ENCODE peak calls at places on chromosomes 12 and 14, in eight cellular contexts. P, W, L, G, M, X, Z and S are unnamed samples.

GRCh38 chr12:4006743-4007142 is 133.5 kb upstream of the PARP11 start:
- DNase-seq in G (no peak), L (no peak), X (no peak), Z (no peak), W (no peak), P (no peak), M (no peak), S (no peak)

GRCh38 chr12:27787559-27787958 is 7.5 kb upstream of the MANSC4 start:
- DNase-seq in L (no peak), P (no peak), Z (no peak), M (no peak), W (no peak), G (peak; percentile 52), X (no peak), S (no peak)

GRCh38 chr14:95287176-95287754 is 32.4 kb downstream of the CLMN start:
- DNase-seq in W (no peak), P (no peak), X (no peak), G (no peak), L (no peak), M (no peak), Z (no peak), S (no peak)

GRCh38 chr12:66188584-66189475 is at the start of gene IRAK3:
- DNase-seq in Z (peak; percentile 30), W (peak; percentile 92), P (no peak), G (no peak), L (peak; percentile 36), X (peak; percentile 86), M (peak; percentile 18), S (peak; percentile 91)

GRCh38 chr14:95163666-95164065 is 6.3 kb upstream of the DICER1 start:
- DNase-seq in L (no peak), X (no peak), M (no peak), W (no peak), G (no peak), Z (no peak), P (no peak), S (no peak)

GRCh38 chr12:4283512-4284255 is 10.1 kb downstream of the CCND2 start:
- DNase-seq in L (no peak), W (no peak), M (no peak), P (no peak), G (no peak), Z (no peak), X (no peak), S (no peak)

GRCh38 chr14:100872241-100872640 is 31.3 kb downstream of the RTL1 start:
- DNase-seq in X (no peak), G (no peak), L (no peak), M (no peak), Z (no peak), P (no peak), W (peak; percentile 0), S (peak; percentile 42)

GRCh38 chr12:53602176-53602942 is 23.8 kb downstream of the ATF7 start:
- DNase-seq in W (no peak), M (no peak), G (no peak), L (no peak), Z (no peak), X (no peak), P (no peak), S (no peak)

GRCh38 chr12:133129368-133130037 is 571 bp downstream of the ZNF891 start:
- DNase-seq in Z (no peak), G (no peak), M (no peak), W (no peak), P (no peak), L (peak; percentile 1), X (peak; percentile 60), S (no peak)

GRCh38 chr12:93896427-93896826 is 219.3 kb downstream of the CRADD start:
- DNase-seq in M (no peak), Z (no peak), W (no peak), P (no peak), L (no peak), X (no peak), G (no peak), S (no peak)

GRCh38 chr12:14824012-14824634 is 10.1 kb upstream of the SMCO3 start:
- DNase-seq in X (no peak), L (no peak), G (no peak), M (no peak), W (no peak), P (no peak), Z (no peak), S (no peak)

GRCh38 chr12:77742631-77743030 is 88.1 kb upstream of the NAV3 start:
- DNase-seq in X (no peak), G (no peak), M (no peak), Z (no peak), P (no peak), L (no peak), W (no peak), S (no peak)

GRCh38 chr14:105091335-105092123 is 26.3 kb upstream of the GPR132 start:
- DNase-seq in G (no peak), X (peak; percentile 77), P (peak; percentile 69), L (no peak), W (peak; percentile 90), Z (no peak), M (no peak), S (no peak)

GRCh38 chr14:60653388-60653690 is 4.1 kb upstream of the SIX1 start:
- DNase-seq in G (no peak), Z (no peak), P (no peak), X (no peak), L (no peak), W (no peak), M (no peak), S (no peak)

GRCh38 chr12:4243098-4243795 is 30.3 kb upstream of the CCND2 start:
- DNase-seq in L (no peak), Z (no peak), X (no peak), P (no peak), G (no peak), W (no peak), M (no peak), S (peak; percentile 83)

GRCh38 chr14:90999299-90999698 is 61.1 kb downstream of the RPS6KA5 start:
- DNase-seq in W (no peak), Z (no peak), X (no peak), L (no peak), G (no peak), P (no peak), M (no peak), S (no peak)

GRCh38 chr12:17652436-17652835 is 437.6 kb downstream of the RERGL start:
- DNase-seq in L (no peak), X (no peak), G (no peak), P (no peak), M (no peak), W (no peak), Z (no peak), S (no peak)

GRCh38 chr14:94593749-94594431 is 12.7 kb downstream of the SERPINA5 start:
- DNase-seq in L (no peak), G (no peak), P (no peak), Z (no peak), X (no peak), W (no peak), M (no peak), S (no peak)

GRCh38 chr14:106872619-106873446 is 1346.5 kb downstream of the TMEM121 start:
- DNase-seq in G (no peak), P (peak; percentile 77), L (no peak), M (peak; percentile 88), Z (no peak), X (no peak), W (peak; percentile 64), S (peak; percentile 61)

GRCh38 chr14:54435500-54435981 is 5.6 kb downstream of the CNIH1 start:
- DNase-seq in L (no peak), Z (no peak), M (no peak), P (no peak), X (no peak), W (no peak), G (no peak), S (no peak)

GRCh38 chr12:27382126-27382795 is 49.6 kb downstream of the BMAL2 start:
- DNase-seq in P (no peak), X (no peak), W (no peak), G (no peak), M (no peak), L (no peak), Z (no peak), S (no peak)

GRCh38 chr12:94147991-94148840 is at the start of gene PLXNC1:
- DNase-seq in Z (peak; percentile 35), W (peak; percentile 74), L (peak; percentile 76), G (no peak), M (peak; percentile 67), X (peak; percentile 80), P (peak; percentile 62), S (peak; percentile 70)

GRCh38 chr14:51293926-51294290 is 53.9 kb downstream of the TMX1 start:
- DNase-seq in Z (no peak), L (no peak), X (no peak), P (no peak), M (no peak), G (no peak), W (no peak), S (no peak)

GRCh38 chr12:77571127-77571526 is 259.6 kb upstream of the NAV3 start:
- DNase-seq in Z (no peak), M (no peak), W (no peak), P (no peak), G (no peak), L (no peak), X (no peak), S (no peak)

GRCh38 chr12:98422809-98423208 is 92.6 kb upstream of the TMPO start:
- DNase-seq in M (no peak), G (no peak), W (no peak), L (no peak), P (peak; percentile 13), X (no peak), Z (no peak), S (no peak)

GRCh38 chr12:31647106-31647505 is 12.4 kb upstream of the ETFBKMT start:
- DNase-seq in L (no peak), W (no peak), P (no peak), Z (no peak), M (no peak), G (no peak), X (no peak), S (peak; percentile 48)

GRCh38 chr14:90513151-90514014 is 116.6 kb downstream of the CALM1 start:
- DNase-seq in L (no peak), Z (peak; percentile 69), M (no peak), G (no peak), X (peak; percentile 79), P (peak; percentile 100), W (peak; percentile 93), S (no peak)

GRCh38 chr12:18595406-18595805 is 142.4 kb downstream of the PLCZ1 start:
- DNase-seq in G (no peak), P (no peak), X (no peak), Z (no peak), L (no peak), W (no peak), M (no peak), S (no peak)

GRCh38 chr12:115937345-115937744 is 340.1 kb downstream of the MED13L start:
- DNase-seq in Z (no peak), G (no peak), L (no peak), W (no peak), X (no peak), P (no peak), M (no peak), S (no peak)